ENCODE peak calls at places on chromosomes 4 and X, in eight cellular contexts. One of them, this sample, is unnamed.

GRCh38 chr4:65968873-65969272 is 298.6 kb upstream of the EPHA5 start:
- DNase-seq in fibroblast of lung: no peak
- DNase-seq in hepatocyte: peak
- DNase-seq in cardiac fibroblast: peak
- DNase-seq in Caco-2: no peak
- DNase-seq in psoas muscle: no peak
- DNase-seq in CD8-positive, alpha-beta T cell: no peak
- DNase-seq in OCI-LY7: no peak
- DNase-seq in this sample: peak

GRCh38 chr4:113880240-113881028 is 99.0 kb downstream of the ARSJ start:
- DNase-seq in fibroblast of lung: peak
- DNase-seq in hepatocyte: no peak
- DNase-seq in cardiac fibroblast: peak
- DNase-seq in Caco-2: no peak
- DNase-seq in psoas muscle: no peak
- DNase-seq in CD8-positive, alpha-beta T cell: no peak
- DNase-seq in OCI-LY7: no peak
- DNase-seq in this sample: no peak

GRCh38 chr4:30754021-30754420 is 33.9 kb downstream of the PCDH7 start:
- DNase-seq in fibroblast of lung: peak
- DNase-seq in hepatocyte: peak
- DNase-seq in cardiac fibroblast: peak
- DNase-seq in Caco-2: no peak
- DNase-seq in psoas muscle: no peak
- DNase-seq in CD8-positive, alpha-beta T cell: no peak
- DNase-seq in OCI-LY7: no peak
- DNase-seq in this sample: peak

GRCh38 chr4:138953962-138954371 is 61.6 kb upstream of the NOCT start:
- DNase-seq in fibroblast of lung: peak
- DNase-seq in hepatocyte: no peak
- DNase-seq in cardiac fibroblast: peak
- DNase-seq in Caco-2: no peak
- DNase-seq in psoas muscle: no peak
- DNase-seq in CD8-positive, alpha-beta T cell: no peak
- DNase-seq in OCI-LY7: no peak
- DNase-seq in this sample: peak

GRCh38 chr4:22500831-22501714 is 14.8 kb downstream of the ADGRA3 start:
- DNase-seq in fibroblast of lung: no peak
- DNase-seq in hepatocyte: peak
- DNase-seq in cardiac fibroblast: no peak
- DNase-seq in Caco-2: no peak
- DNase-seq in psoas muscle: no peak
- DNase-seq in CD8-positive, alpha-beta T cell: no peak
- DNase-seq in OCI-LY7: no peak
- DNase-seq in this sample: peak

GRCh38 chr4:23500876-23501275 is 389.0 kb downstream of the PPARGC1A start:
- DNase-seq in fibroblast of lung: no peak
- DNase-seq in hepatocyte: no peak
- DNase-seq in cardiac fibroblast: no peak
- DNase-seq in Caco-2: no peak
- DNase-seq in psoas muscle: no peak
- DNase-seq in CD8-positive, alpha-beta T cell: no peak
- DNase-seq in OCI-LY7: no peak
- DNase-seq in this sample: no peak

GRCh38 chrX:107758231-107758766 is 17.3 kb downstream of the TSC22D3 start:
- DNase-seq in fibroblast of lung: no peak
- DNase-seq in hepatocyte: no peak
- DNase-seq in cardiac fibroblast: no peak
- DNase-seq in Caco-2: no peak
- DNase-seq in psoas muscle: no peak
- DNase-seq in CD8-positive, alpha-beta T cell: no peak
- DNase-seq in OCI-LY7: no peak
- DNase-seq in this sample: no peak

GRCh38 chr4:156413411-156413985 is 459.8 kb upstream of the CTSO start:
- DNase-seq in fibroblast of lung: peak
- DNase-seq in hepatocyte: no peak
- DNase-seq in cardiac fibroblast: no peak
- DNase-seq in Caco-2: no peak
- DNase-seq in psoas muscle: no peak
- DNase-seq in CD8-positive, alpha-beta T cell: no peak
- DNase-seq in OCI-LY7: no peak
- DNase-seq in this sample: no peak

GRCh38 chr4:90852232-90852631 is 725.0 kb downstream of the CCSER1 start:
- DNase-seq in fibroblast of lung: no peak
- DNase-seq in hepatocyte: no peak
- DNase-seq in cardiac fibroblast: no peak
- DNase-seq in Caco-2: no peak
- DNase-seq in psoas muscle: no peak
- DNase-seq in CD8-positive, alpha-beta T cell: no peak
- DNase-seq in OCI-LY7: no peak
- DNase-seq in this sample: no peak

GRCh38 chrX:16771483-16772398 is 14.5 kb upstream of the TXLNG start:
- DNase-seq in fibroblast of lung: peak
- DNase-seq in hepatocyte: peak
- DNase-seq in cardiac fibroblast: peak
- DNase-seq in Caco-2: peak
- DNase-seq in psoas muscle: no peak
- DNase-seq in CD8-positive, alpha-beta T cell: no peak
- DNase-seq in OCI-LY7: no peak
- DNase-seq in this sample: peak

DNA sequence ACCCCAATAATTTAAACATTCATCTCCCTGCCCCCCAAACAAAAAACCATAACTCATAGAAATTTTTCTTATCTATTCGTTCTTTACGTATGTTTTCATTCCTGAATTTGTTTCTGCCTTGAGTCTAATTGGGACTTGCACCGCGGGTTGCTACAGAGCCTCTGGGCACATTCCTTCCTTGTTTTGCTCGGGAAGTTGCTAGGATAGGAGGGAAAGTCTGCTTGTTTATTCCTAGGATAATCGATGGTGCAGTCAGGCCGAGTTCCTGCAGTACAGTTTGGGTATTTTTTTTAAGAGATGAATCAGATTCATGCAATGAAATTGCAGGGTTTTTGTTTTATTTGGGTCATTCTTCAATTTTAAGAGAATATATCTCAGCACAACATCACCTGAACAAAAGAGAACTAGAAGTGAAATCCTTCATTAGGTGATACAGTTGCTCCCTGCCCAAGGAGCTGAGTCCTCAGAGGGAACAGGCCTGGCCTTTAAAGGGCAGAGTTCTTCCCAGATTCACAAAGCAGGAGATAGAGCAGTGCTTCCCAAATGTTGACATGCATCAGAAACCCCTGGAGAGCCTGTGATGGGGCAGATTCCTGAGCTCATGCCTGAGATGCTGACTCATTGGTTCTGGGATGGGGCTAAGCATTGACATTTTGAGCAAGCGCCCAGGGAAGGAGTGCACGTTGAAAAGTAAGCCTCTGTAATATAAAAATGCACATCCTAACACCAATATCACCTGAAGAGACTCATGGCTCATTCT is 114.9 kb upstream of the FAM9B start:
- DNase-seq in fibroblast of lung: peak
- DNase-seq in hepatocyte: no peak
- DNase-seq in cardiac fibroblast: peak
- DNase-seq in Caco-2: no peak
- DNase-seq in psoas muscle: no peak
- DNase-seq in CD8-positive, alpha-beta T cell: no peak
- DNase-seq in OCI-LY7: no peak
- DNase-seq in this sample: peak
- H3K4me3 ChIP-seq in fibroblast of lung: no peak
- H3K4me3 ChIP-seq in hepatocyte: no peak
- H3K4me3 ChIP-seq in cardiac fibroblast: no peak
- H3K4me3 ChIP-seq in Caco-2: no peak
- H3K4me3 ChIP-seq in psoas muscle: no peak
- H3K4me3 ChIP-seq in CD8-positive, alpha-beta T cell: no peak
- H3K4me3 ChIP-seq in OCI-LY7: no peak
- H3K4me3 ChIP-seq in this sample: no peak

DNA sequence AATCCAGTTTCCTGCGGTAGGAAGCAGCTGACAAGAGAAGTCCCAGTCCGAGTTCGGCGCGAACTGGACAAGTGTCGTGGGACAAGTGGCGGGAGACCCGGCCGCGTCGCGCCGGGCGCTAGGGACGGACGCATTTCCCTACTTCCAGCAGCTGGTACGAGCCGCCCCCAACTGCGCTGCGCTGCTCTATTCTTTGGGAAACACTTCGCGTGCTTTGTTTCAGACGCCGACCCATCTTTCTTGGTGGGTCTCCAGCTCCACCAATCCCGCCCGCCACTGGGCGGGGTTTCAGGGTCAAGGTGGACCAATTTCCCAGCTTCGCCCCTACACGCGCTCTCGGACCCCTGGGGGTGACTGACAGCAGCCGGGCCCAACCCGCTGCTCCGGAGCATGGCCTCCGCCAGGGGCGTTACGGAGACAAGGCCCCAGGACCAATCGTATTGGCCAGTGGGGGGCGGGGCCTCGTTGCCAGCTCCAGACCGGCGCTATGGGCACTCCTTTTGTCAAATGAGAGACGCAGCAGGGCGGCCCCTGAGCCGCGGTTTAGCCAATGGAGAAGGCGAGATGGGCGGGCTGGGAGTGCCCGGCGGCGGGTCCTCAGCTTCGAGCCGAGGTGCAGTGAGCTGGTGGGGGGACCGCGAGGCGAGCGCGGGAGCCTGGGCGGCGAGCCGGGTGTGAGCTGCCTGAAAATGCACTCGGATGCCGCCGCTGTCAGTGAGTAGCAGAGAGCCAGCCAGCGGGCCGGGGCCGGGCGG is at the start of gene DCUN1D4:
- DNase-seq in fibroblast of lung: peak
- DNase-seq in hepatocyte: peak
- DNase-seq in cardiac fibroblast: peak
- DNase-seq in Caco-2: peak
- DNase-seq in psoas muscle: peak
- DNase-seq in CD8-positive, alpha-beta T cell: peak
- DNase-seq in OCI-LY7: peak
- DNase-seq in this sample: peak
- TF ChIP-seq CTCF in fibroblast of lung: peak
- TF ChIP-seq CTCF in hepatocyte: peak
- TF ChIP-seq CTCF in cardiac fibroblast: peak
- TF ChIP-seq CTCF in Caco-2: no peak
- TF ChIP-seq CTCF in psoas muscle: peak
- TF ChIP-seq CTCF in CD8-positive, alpha-beta T cell: no peak
- TF ChIP-seq CTCF in OCI-LY7: no peak
- TF ChIP-seq CTCF in this sample: peak

DNA sequence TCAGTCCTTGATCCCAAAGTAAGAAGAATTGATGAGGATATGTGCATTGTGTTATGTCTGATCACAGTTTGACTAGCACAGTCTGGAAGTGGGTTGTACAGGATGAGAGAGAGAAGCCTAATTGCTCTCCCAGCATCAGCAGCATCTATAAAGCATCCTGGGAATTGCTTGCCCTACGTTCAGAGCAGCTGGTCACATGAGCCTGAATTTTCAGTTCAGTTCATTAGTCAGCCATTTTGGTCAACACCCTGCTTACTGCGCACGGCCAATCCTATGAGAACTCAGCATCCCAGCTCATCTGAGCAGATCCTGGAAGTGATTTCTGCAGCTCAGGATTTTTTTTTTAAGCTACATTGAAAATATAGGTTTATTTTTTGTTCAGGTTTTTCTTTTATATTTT is at the start of gene RUFY3:
- DNase-seq in fibroblast of lung: peak
- DNase-seq in hepatocyte: peak
- DNase-seq in cardiac fibroblast: peak
- DNase-seq in Caco-2: no peak
- DNase-seq in psoas muscle: peak
- DNase-seq in CD8-positive, alpha-beta T cell: no peak
- DNase-seq in OCI-LY7: no peak
- DNase-seq in this sample: peak
- H3K4me3 ChIP-seq in fibroblast of lung: peak
- H3K4me3 ChIP-seq in hepatocyte: peak
- H3K4me3 ChIP-seq in cardiac fibroblast: peak
- H3K4me3 ChIP-seq in Caco-2: no peak
- H3K4me3 ChIP-seq in psoas muscle: peak
- H3K4me3 ChIP-seq in CD8-positive, alpha-beta T cell: no peak
- H3K4me3 ChIP-seq in OCI-LY7: no peak
- H3K4me3 ChIP-seq in this sample: peak

DNA sequence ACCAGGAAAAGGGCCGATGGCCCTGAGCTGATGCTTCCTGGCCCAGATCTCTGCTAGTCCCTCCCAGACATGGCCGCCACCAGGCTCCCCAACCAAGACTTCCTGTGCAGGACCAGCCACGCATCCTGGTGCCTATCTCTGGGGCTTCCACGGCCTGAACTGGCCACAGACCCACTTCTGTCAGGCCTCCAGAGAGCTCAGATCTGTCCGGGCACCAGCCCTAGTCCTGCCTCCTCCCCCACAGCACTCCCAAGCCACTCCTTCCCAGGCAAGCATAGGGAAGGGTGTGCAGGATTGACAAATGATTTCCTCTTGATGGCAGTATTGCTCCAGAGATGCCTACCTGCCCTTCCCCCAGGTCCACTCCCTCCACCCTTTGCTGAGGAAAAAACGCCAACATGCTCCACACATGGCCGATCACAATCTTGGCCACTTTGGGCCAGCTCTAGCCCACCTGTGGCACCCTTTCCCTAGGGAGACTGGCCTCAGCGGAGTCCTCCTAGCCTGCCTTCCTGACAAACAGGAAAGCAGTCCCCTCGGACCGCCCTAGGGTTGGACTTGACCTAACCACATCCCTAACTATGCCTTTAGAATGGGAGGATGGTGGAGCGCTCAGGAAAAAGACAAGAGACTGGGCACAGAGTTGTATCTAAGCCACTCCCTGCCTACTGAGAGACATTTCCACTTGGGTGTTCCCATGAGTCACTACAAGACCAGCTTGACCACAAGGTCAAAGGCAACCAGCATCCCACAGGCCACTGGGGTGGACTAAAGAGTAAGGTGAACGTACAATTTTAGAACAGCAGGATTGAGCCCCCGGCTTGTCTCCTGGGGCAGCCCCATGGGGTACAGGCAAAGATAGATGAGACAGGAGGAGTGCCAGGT is 277.5 kb upstream of the AGTR2 start:
- DNase-seq in fibroblast of lung: peak
- DNase-seq in hepatocyte: no peak
- DNase-seq in cardiac fibroblast: peak
- DNase-seq in Caco-2: no peak
- DNase-seq in psoas muscle: peak
- DNase-seq in CD8-positive, alpha-beta T cell: peak
- DNase-seq in OCI-LY7: no peak
- DNase-seq in this sample: peak
- TF ChIP-seq CTCF in fibroblast of lung: no peak
- TF ChIP-seq CTCF in hepatocyte: no peak
- TF ChIP-seq CTCF in cardiac fibroblast: no peak
- TF ChIP-seq CTCF in Caco-2: no peak
- TF ChIP-seq CTCF in psoas muscle: peak
- TF ChIP-seq CTCF in CD8-positive, alpha-beta T cell: no peak
- TF ChIP-seq CTCF in OCI-LY7: no peak
- TF ChIP-seq CTCF in this sample: peak

DNA sequence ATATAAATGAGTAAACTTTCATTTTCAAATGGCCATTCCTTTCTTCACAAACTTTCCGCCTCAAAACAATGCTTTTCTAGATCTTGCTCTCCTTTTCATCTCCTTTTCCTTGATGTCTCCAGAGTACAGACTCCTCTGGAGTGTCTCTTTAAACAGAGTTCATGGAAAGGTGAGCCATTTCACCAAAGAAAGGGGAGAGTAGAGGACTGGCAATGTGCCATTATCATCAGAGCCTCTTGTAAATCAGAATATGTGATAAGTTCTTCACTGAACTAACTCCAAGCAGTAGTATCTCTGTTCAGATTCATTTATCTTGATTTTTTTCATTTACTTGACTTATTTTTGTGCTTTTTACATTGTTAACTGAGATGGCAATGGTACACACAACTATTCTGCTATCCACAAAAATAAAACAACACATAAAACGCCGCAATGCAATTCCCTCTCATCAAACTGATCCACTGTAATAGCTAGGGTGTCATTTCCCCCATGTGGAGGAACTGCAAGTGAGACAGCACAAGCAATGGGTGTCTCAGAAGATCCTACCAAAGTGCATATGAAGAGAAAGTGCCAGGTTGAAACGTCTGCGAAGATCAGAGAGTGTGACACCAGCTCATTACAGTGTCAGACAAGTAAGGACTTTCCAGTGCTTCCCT is 125.4 kb downstream of the RASL11B start:
- DNase-seq in fibroblast of lung: no peak
- DNase-seq in hepatocyte: no peak
- DNase-seq in cardiac fibroblast: peak
- DNase-seq in Caco-2: no peak
- DNase-seq in psoas muscle: no peak
- DNase-seq in CD8-positive, alpha-beta T cell: no peak
- DNase-seq in OCI-LY7: no peak
- DNase-seq in this sample: peak
- H3K4me3 ChIP-seq in fibroblast of lung: no peak
- H3K4me3 ChIP-seq in hepatocyte: no peak
- H3K4me3 ChIP-seq in cardiac fibroblast: no peak
- H3K4me3 ChIP-seq in Caco-2: no peak
- H3K4me3 ChIP-seq in psoas muscle: no peak
- H3K4me3 ChIP-seq in CD8-positive, alpha-beta T cell: no peak
- H3K4me3 ChIP-seq in OCI-LY7: no peak
- H3K4me3 ChIP-seq in this sample: no peak